ENCODE peak calls at places on chromosome 11, in five cellular contexts. E, I, D, J and G are unnamed samples.

GRCh38 chr11:105432241-105432995 is 177.5 kb upstream of the GRIA4 start:
- DNase-seq in E (no peak), I (no peak), D (no peak), J (no peak), G (no peak)

GRCh38 chr11:83206771-83207413 is 13.4 kb downstream of the ANKRD42 start:
- DNase-seq in E (no peak), I (no peak), D (no peak), J (no peak), G (no peak)

GRCh38 chr11:33179431-33179830 is 18.2 kb upstream of the CSTF3 start:
- DNase-seq in E (no peak), I (no peak), D (no peak), J (no peak), G (no peak)

GRCh38 chr11:44609028-44609782 is 43.7 kb downstream of the CD82 start:
- DNase-seq in E (no peak), I (no peak), D (no peak), J (peak; percentile 50), G (no peak)

GRCh38 chr11:123122341-123122740 is 60.4 kb upstream of the HSPA8 start:
- DNase-seq in E (no peak), I (no peak), D (no peak), J (no peak), G (no peak)

GRCh38 chr11:117814204-117814765 is 10.3 kb downstream of the FXYD2 start:
- DNase-seq in E (peak; percentile 21), I (no peak), D (no peak), J (no peak), G (no peak)

GRCh38 chr11:2528301-2529050 is 83.7 kb downstream of the KCNQ1 start:
- DNase-seq in E (peak; percentile 37), I (no peak), D (no peak), J (no peak), G (no peak)

GRCh38 chr11:100574894-100575769 is 112.0 kb upstream of the ARHGAP42 start:
- DNase-seq in E (no peak), I (no peak), D (no peak), J (no peak), G (peak; percentile 13)

GRCh38 chr11:45918331-45918941 is 759 bp upstream of the PEX16 start:
- DNase-seq in E (peak; percentile 90), I (peak; percentile 83), D (peak; percentile 81), J (peak; percentile 89), G (no peak)

GRCh38 chr11:95453616-95454118 is 222.7 kb upstream of the SESN3 start:
- DNase-seq in E (peak; percentile 82), I (peak; percentile 71), D (no peak), J (no peak), G (peak; percentile 6)

GRCh38 chr11:64539239-64539638 is 51.8 kb upstream of the SLC22A12 start:
- DNase-seq in E (no peak), I (no peak), D (no peak), J (no peak), G (no peak)

GRCh38 chr11:57403176-57404147 is 13.0 kb upstream of the PRG2 start:
- DNase-seq in E (no peak), I (no peak), D (no peak), J (no peak), G (no peak)

GRCh38 chr11:59680287-59681154 is 11.7 kb upstream of the PATL1 start:
- DNase-seq in E (peak; percentile 75), I (peak; percentile 12), D (peak; percentile 49), J (peak; percentile 69), G (peak; percentile 77)

GRCh38 chr11:65421204-65422103 is 1.1 kb upstream of the NEAT1 start:
- DNase-seq in E (peak; percentile 97), I (peak; percentile 83), D (peak; percentile 89), J (peak; percentile 59), G (peak; percentile 87)

GRCh38 chr11:121743285-121743684 is 290.5 kb upstream of the SORL1-AS1 start:
- DNase-seq in E (no peak), I (no peak), D (no peak), J (no peak), G (no peak)

GRCh38 chr11:133898770-133899115 is 53.4 kb upstream of the SPATA19 start:
- DNase-seq in E (no peak), I (no peak), D (no peak), J (no peak), G (no peak)

GRCh38 chr11:68843052-68843561 is 1.4 kb upstream of the CPT1A start:
- DNase-seq in E (peak; percentile 63), I (no peak), D (no peak), J (peak; percentile 72), G (no peak)

GRCh38 chr11:724063-724732 is 18.2 kb downstream of the EPS8L2 start:
- DNase-seq in E (peak; percentile 56), I (no peak), D (no peak), J (peak; percentile 46), G (no peak)

GRCh38 chr11:35539781-35540281 is 14.4 kb upstream of the PAMR1 start:
- DNase-seq in E (no peak), I (no peak), D (no peak), J (no peak), G (no peak)

GRCh38 chr11:134543144-134544044 is 131.4 kb upstream of the B3GAT1 start:
- DNase-seq in E (no peak), I (no peak), D (no peak), J (no peak), G (no peak)

GRCh38 chr11:90134420-90135003 is at the start of gene NAALAD2:
- DNase-seq in E (peak; percentile 51), I (peak; percentile 66), D (peak; percentile 49), J (peak; percentile 12), G (no peak)

GRCh38 chr11:75269367-75269660 is 28.7 kb downstream of the TPBGL start:
- DNase-seq in E (no peak), I (no peak), D (peak; percentile 3), J (no peak), G (no peak)